ENCODE peak calls at places on chromosome 15, in eight cellular contexts. One of them, this sample, is unnamed.

GRCh38 chr15:81133782-81134461 is at the start of gene CFAP161:
- DNase-seq in esophagus squamous epithelium: no peak
- DNase-seq in MM.1S: peak
- DNase-seq in RCC 7860: no peak
- DNase-seq in DMS79 treated with DMSO at 0.1 percent for 48 hours: peak
- DNase-seq in activated naive CD4-positive, alpha-beta T cell treated with anti-CD3 and anti-CD28 coated beads, Interleukin-2, amount 50 U/mL, for 16 hours: peak
- DNase-seq in hypothalamus: peak
- DNase-seq in fibroblast of pulmonary artery: peak
- DNase-seq in this sample: peak

GRCh38 chr15:70955151-70955550 is 62.5 kb downstream of the LRRC49 start:
- DNase-seq in esophagus squamous epithelium: no peak
- DNase-seq in MM.1S: no peak
- DNase-seq in RCC 7860: peak
- DNase-seq in DMS79 treated with DMSO at 0.1 percent for 48 hours: no peak
- DNase-seq in activated naive CD4-positive, alpha-beta T cell treated with anti-CD3 and anti-CD28 coated beads, Interleukin-2, amount 50 U/mL, for 16 hours: no peak
- DNase-seq in hypothalamus: no peak
- DNase-seq in fibroblast of pulmonary artery: peak
- DNase-seq in this sample: no peak

GRCh38 chr15:97525809-97526208 is 434.7 kb upstream of the ARRDC4 start:
- DNase-seq in esophagus squamous epithelium: no peak
- DNase-seq in MM.1S: no peak
- DNase-seq in RCC 7860: no peak
- DNase-seq in DMS79 treated with DMSO at 0.1 percent for 48 hours: no peak
- DNase-seq in activated naive CD4-positive, alpha-beta T cell treated with anti-CD3 and anti-CD28 coated beads, Interleukin-2, amount 50 U/mL, for 16 hours: no peak
- DNase-seq in hypothalamus: no peak
- DNase-seq in fibroblast of pulmonary artery: no peak
- DNase-seq in this sample: no peak

GRCh38 chr15:100764778-100765457 is 114.7 kb upstream of the ALDH1A3 start:
- DNase-seq in esophagus squamous epithelium: no peak
- DNase-seq in MM.1S: no peak
- DNase-seq in RCC 7860: no peak
- DNase-seq in DMS79 treated with DMSO at 0.1 percent for 48 hours: peak
- DNase-seq in activated naive CD4-positive, alpha-beta T cell treated with anti-CD3 and anti-CD28 coated beads, Interleukin-2, amount 50 U/mL, for 16 hours: no peak
- DNase-seq in hypothalamus: no peak
- DNase-seq in fibroblast of pulmonary artery: peak
- DNase-seq in this sample: no peak

GRCh38 chr15:48333553-48333952 is 2.3 kb downstream of the DUT start:
- DNase-seq in esophagus squamous epithelium: no peak
- DNase-seq in MM.1S: no peak
- DNase-seq in RCC 7860: no peak
- DNase-seq in DMS79 treated with DMSO at 0.1 percent for 48 hours: no peak
- DNase-seq in activated naive CD4-positive, alpha-beta T cell treated with anti-CD3 and anti-CD28 coated beads, Interleukin-2, amount 50 U/mL, for 16 hours: no peak
- DNase-seq in hypothalamus: no peak
- DNase-seq in fibroblast of pulmonary artery: no peak
- DNase-seq in this sample: no peak

GRCh38 chr15:89863918-89864317 is 29.9 kb downstream of the AP3S2 start:
- DNase-seq in esophagus squamous epithelium: no peak
- DNase-seq in MM.1S: no peak
- DNase-seq in RCC 7860: no peak
- DNase-seq in DMS79 treated with DMSO at 0.1 percent for 48 hours: no peak
- DNase-seq in activated naive CD4-positive, alpha-beta T cell treated with anti-CD3 and anti-CD28 coated beads, Interleukin-2, amount 50 U/mL, for 16 hours: no peak
- DNase-seq in hypothalamus: no peak
- DNase-seq in fibroblast of pulmonary artery: peak
- DNase-seq in this sample: no peak

GRCh38 chr15:33068007-33068441 is 126.5 kb downstream of the FMN1 start:
- DNase-seq in esophagus squamous epithelium: no peak
- DNase-seq in MM.1S: peak
- DNase-seq in RCC 7860: peak
- DNase-seq in DMS79 treated with DMSO at 0.1 percent for 48 hours: no peak
- DNase-seq in activated naive CD4-positive, alpha-beta T cell treated with anti-CD3 and anti-CD28 coated beads, Interleukin-2, amount 50 U/mL, for 16 hours: no peak
- DNase-seq in hypothalamus: peak
- DNase-seq in fibroblast of pulmonary artery: no peak
- DNase-seq in this sample: peak

GRCh38 chr15:85592148-85592547 is 202.6 kb downstream of the KLHL25 start:
- DNase-seq in esophagus squamous epithelium: no peak
- DNase-seq in MM.1S: no peak
- DNase-seq in RCC 7860: peak
- DNase-seq in DMS79 treated with DMSO at 0.1 percent for 48 hours: no peak
- DNase-seq in activated naive CD4-positive, alpha-beta T cell treated with anti-CD3 and anti-CD28 coated beads, Interleukin-2, amount 50 U/mL, for 16 hours: no peak
- DNase-seq in hypothalamus: no peak
- DNase-seq in fibroblast of pulmonary artery: peak
- DNase-seq in this sample: no peak

GRCh38 chr15:51864408-51865056 is 35.1 kb downstream of the TMOD3 start:
- DNase-seq in esophagus squamous epithelium: no peak
- DNase-seq in MM.1S: no peak
- DNase-seq in RCC 7860: peak
- DNase-seq in DMS79 treated with DMSO at 0.1 percent for 48 hours: no peak
- DNase-seq in activated naive CD4-positive, alpha-beta T cell treated with anti-CD3 and anti-CD28 coated beads, Interleukin-2, amount 50 U/mL, for 16 hours: peak
- DNase-seq in hypothalamus: no peak
- DNase-seq in fibroblast of pulmonary artery: no peak
- DNase-seq in this sample: no peak

GRCh38 chr15:99054025-99054387 is 46.4 kb upstream of the PGPEP1L start:
- DNase-seq in esophagus squamous epithelium: no peak
- DNase-seq in MM.1S: no peak
- DNase-seq in RCC 7860: no peak
- DNase-seq in DMS79 treated with DMSO at 0.1 percent for 48 hours: no peak
- DNase-seq in activated naive CD4-positive, alpha-beta T cell treated with anti-CD3 and anti-CD28 coated beads, Interleukin-2, amount 50 U/mL, for 16 hours: no peak
- DNase-seq in hypothalamus: no peak
- DNase-seq in fibroblast of pulmonary artery: no peak
- DNase-seq in this sample: no peak

GRCh38 chr15:80179025-80179759 is 26.4 kb downstream of the FAH start:
- DNase-seq in esophagus squamous epithelium: no peak
- DNase-seq in MM.1S: no peak
- DNase-seq in RCC 7860: peak
- DNase-seq in DMS79 treated with DMSO at 0.1 percent for 48 hours: no peak
- DNase-seq in activated naive CD4-positive, alpha-beta T cell treated with anti-CD3 and anti-CD28 coated beads, Interleukin-2, amount 50 U/mL, for 16 hours: no peak
- DNase-seq in hypothalamus: no peak
- DNase-seq in fibroblast of pulmonary artery: peak
- DNase-seq in this sample: no peak

GRCh38 chr15:93955197-93955596 is 276.2 kb upstream of the MCTP2 start:
- DNase-seq in esophagus squamous epithelium: no peak
- DNase-seq in MM.1S: no peak
- DNase-seq in RCC 7860: no peak
- DNase-seq in DMS79 treated with DMSO at 0.1 percent for 48 hours: no peak
- DNase-seq in activated naive CD4-positive, alpha-beta T cell treated with anti-CD3 and anti-CD28 coated beads, Interleukin-2, amount 50 U/mL, for 16 hours: no peak
- DNase-seq in hypothalamus: no peak
- DNase-seq in fibroblast of pulmonary artery: no peak
- DNase-seq in this sample: no peak

GRCh38 chr15:59794229-59794886 is 105.2 kb upstream of the BNIP2 start:
- DNase-seq in esophagus squamous epithelium: no peak
- DNase-seq in MM.1S: no peak
- DNase-seq in RCC 7860: no peak
- DNase-seq in DMS79 treated with DMSO at 0.1 percent for 48 hours: no peak
- DNase-seq in activated naive CD4-positive, alpha-beta T cell treated with anti-CD3 and anti-CD28 coated beads, Interleukin-2, amount 50 U/mL, for 16 hours: no peak
- DNase-seq in hypothalamus: no peak
- DNase-seq in fibroblast of pulmonary artery: no peak
- DNase-seq in this sample: no peak

This sample was measured in NCI-H774.